ENCODE peak calls at places on chromosomes 4 and X, in seven cellular contexts. N is upper lobe of left lung, K is HCT116, A is tibial nerve, Z is GM12892, B is spleen, J is ovary. M is an unnamed sample.

GRCh38 chrX:20693071-20693470 is 426.4 kb upstream of the RPS6KA3 start:
- DNase-seq in Z (no peak), A (no peak), K (no peak), B (no peak), N (no peak), J (no peak), M (no peak)

GRCh38 chrX:39757971-39758370 is 339.8 kb downstream of the BCOR start:
- DNase-seq in J (no peak), A (no peak), Z (no peak), N (no peak), B (no peak), K (no peak), M (no peak)

GRCh38 chr4:113467581-113467980 is 294.0 kb downstream of the CAMK2D start:
- DNase-seq in K (no peak), J (no peak), N (no peak), Z (no peak), A (no peak), B (no peak), M (no peak)

GRCh38 chrX:23505531-23506303 is 161.6 kb upstream of the PRDX4 start:
- DNase-seq in A (no peak), B (no peak), J (no peak), Z (no peak), N (no peak), K (no peak), M (no peak)

GRCh38 chr4:25484243-25484721 is 107.2 kb downstream of the ANAPC4 start:
- DNase-seq in J (no peak), N (no peak), B (no peak), Z (no peak), K (no peak), A (no peak), M (no peak)

GRCh38 chr4:101846550-101846949 is 56.0 kb downstream of the BANK1 start:
- DNase-seq in A (no peak), Z (no peak), N (no peak), J (no peak), B (no peak), K (no peak), M (no peak)

GRCh38 chrX:66030505-66031317 is 9.2 kb downstream of the VSIG4 start:
- DNase-seq in B (no peak), A (no peak), N (no peak), K (peak), Z (no peak), J (no peak), M (no peak)

GRCh38 chrX:11341274-11342256 is 48.4 kb downstream of the AMELX start:
- DNase-seq in Z (no peak), N (no peak), K (no peak), J (peak), B (no peak), A (peak), M (no peak)

GRCh38 chr4:40856836-40857362 is 107.1 kb downstream of the NSUN7 start:
- DNase-seq in Z (peak), A (peak), J (peak), B (peak), N (peak), K (no peak), M (no peak)

GRCh38 chr4:1105067-1105466 is 8.3 kb downstream of the RNF212 start:
- DNase-seq in J (no peak), A (no peak), Z (no peak), K (no peak), B (no peak), N (no peak), M (no peak)

GRCh38 chrX:77143907-77144306 is 303.3 kb upstream of the FGF16 start:
- DNase-seq in B (no peak), A (no peak), J (no peak), N (no peak), K (no peak), Z (no peak), M (no peak)

GRCh38 chr4:2754848-2755820 is 1.0 kb downstream of the TNIP2 start:
- DNase-seq in J (peak), B (peak), Z (no peak), N (no peak), A (no peak), K (no peak), M (no peak)

GRCh38 chrX:4932790-4933189 is 1219.3 kb upstream of the PRKX start:
- DNase-seq in B (no peak), K (no peak), J (no peak), Z (no peak), N (no peak), A (no peak), M (no peak)

GRCh38 chr4:180674629-180675367 is 1568.4 kb upstream of the TENM3 start:
- DNase-seq in B (no peak), N (no peak), Z (no peak), J (no peak), K (no peak), A (no peak), M (no peak)

GRCh38 chr4:20259707-20260106 is 8.0 kb downstream of the SLIT2 start:
- DNase-seq in B (no peak), N (no peak), J (no peak), Z (no peak), K (no peak), A (no peak), M (no peak)

GRCh38 chr4:184052616-184053015 is 147.5 kb downstream of the STOX2 start:
- DNase-seq in Z (no peak), N (no peak), B (no peak), K (no peak), A (no peak), J (no peak), M (no peak)

GRCh38 chr4:147683172-147683571 is 791 bp downstream of the PRMT9 start:
- DNase-seq in Z (no peak), B (no peak), K (no peak), A (no peak), J (no peak), N (no peak), M (no peak)

GRCh38 chr4:36322921-36323354 is 41.5 kb downstream of the DTHD1 start:
- DNase-seq in J (no peak), A (no peak), K (no peak), Z (no peak), B (no peak), N (no peak), M (no peak)

GRCh38 chr4:15717126-15717525 is 14.3 kb downstream of the BST1 start:
- DNase-seq in B (no peak), A (no peak), J (no peak), Z (no peak), N (no peak), K (no peak), M (no peak)

GRCh38 chr4:3486556-3487270 is 23.6 kb downstream of the DOK7 start:
- DNase-seq in K (no peak), A (no peak), J (no peak), B (no peak), N (peak), Z (no peak), M (no peak)

GRCh38 chr4:151045907-151046306 is 30.8 kb upstream of the LRBA start:
- DNase-seq in N (no peak), J (no peak), Z (no peak), A (no peak), B (no peak), K (peak), M (no peak)

GRCh38 chrX:38052096-38052495 is 45.7 kb downstream of the SYTL5 start:
- DNase-seq in B (no peak), Z (no peak), K (peak), A (no peak), N (no peak), J (no peak), M (no peak)

GRCh38 chr4:64598068-64598467 is 188.8 kb upstream of the TECRL start:
- DNase-seq in N (no peak), B (no peak), K (no peak), Z (no peak), J (no peak), A (no peak), M (no peak)

GRCh38 chr4:102598759-102599379 is 97.7 kb downstream of the NFKB1 start:
- DNase-seq in A (no peak), Z (no peak), K (no peak), J (no peak), N (no peak), B (no peak), M (no peak)

GRCh38 chrX:30875957-30876356 is 13.1 kb downstream of the TAB3 start:
- DNase-seq in J (no peak), K (no peak), N (no peak), A (no peak), B (no peak), Z (no peak), M (no peak)

GRCh38 chrX:107747596-107748161 is 27.9 kb downstream of the TSC22D3 start:
- DNase-seq in N (no peak), A (no peak), K (no peak), J (no peak), Z (no peak), B (no peak), M (peak)

GRCh38 chr4:31657859-31658258 is 937.7 kb downstream of the PCDH7 start:
- DNase-seq in K (no peak), N (no peak), A (no peak), B (no peak), J (no peak), Z (no peak), M (no peak)

GRCh38 chr4:41142946-41143720 is 71.2 kb downstream of the APBB2 start:
- DNase-seq in N (no peak), B (no peak), J (peak), Z (no peak), K (no peak), A (peak), M (peak)

GRCh38 chr4:81490761-81491160 is 19.1 kb upstream of the RASGEF1B start:
- DNase-seq in J (no peak), A (no peak), N (no peak), Z (no peak), K (no peak), B (no peak), M (no peak)

DNA sequence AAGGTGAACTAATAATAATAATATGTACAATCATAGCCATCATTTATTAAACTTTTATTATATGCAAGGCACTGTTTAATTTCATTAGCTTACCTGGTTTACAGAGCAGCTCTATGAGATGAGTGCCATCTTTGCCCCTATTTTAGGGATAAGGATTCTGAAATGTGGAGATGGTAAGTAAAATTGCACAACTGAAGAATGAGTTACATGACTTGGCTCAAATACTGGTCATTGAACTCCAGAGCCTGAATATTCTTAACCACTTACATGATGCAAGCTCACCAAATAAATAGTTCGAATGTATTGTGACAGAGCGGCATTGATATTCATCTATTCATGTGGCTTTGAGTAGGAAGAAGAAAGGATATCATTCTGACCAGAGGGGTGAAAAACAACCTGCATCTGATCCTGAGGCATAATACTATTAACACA is 11.7 kb downstream of the ALB start:
- DNase-seq in A (no peak), Z (no peak), N (no peak), K (no peak), J (no peak), B (no peak), M (no peak)
- TF ChIP-seq POLR2A in A (no peak), Z (no peak), N (no peak), K (no peak), J (no peak), B (no peak), M (no peak)

GRCh38 chr4:89006307-89006706 is 50.7 kb downstream of the FAM13A start:
- DNase-seq in N (no peak), J (no peak), Z (no peak), K (no peak), A (no peak), B (no peak), M (no peak)
- TF ChIP-seq POLR2A in N (no peak), J (no peak), Z (no peak), K (no peak), A (no peak), B (no peak), M (no peak)

GRCh38 chrX:129545408-129545807 is 5.3 kb downstream of the OCRL start:
- DNase-seq in A (no peak), J (no peak), B (no peak), K (no peak), N (no peak), Z (no peak), M (no peak)
- TF ChIP-seq POLR2A in A (no peak), J (no peak), B (no peak), K (no peak), N (no peak), Z (no peak), M (no peak)

DNA sequence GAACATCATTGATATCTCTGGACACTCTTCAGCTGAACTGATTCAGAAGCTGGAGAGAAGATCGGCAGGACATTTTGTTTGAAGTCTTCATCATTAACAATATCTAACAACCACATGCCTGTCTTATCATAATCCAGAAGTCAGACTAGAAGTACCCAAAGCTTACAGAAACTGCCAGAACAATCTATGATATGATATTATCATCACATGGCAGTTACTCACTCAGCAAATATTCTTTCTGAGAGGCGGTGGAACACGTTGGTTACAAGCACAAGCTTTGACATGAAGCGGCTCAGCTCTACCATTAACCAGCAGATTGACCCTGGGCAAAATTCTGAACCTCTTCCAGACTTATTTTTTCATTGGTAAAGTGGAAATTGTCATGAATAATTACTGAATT is 69.4 kb upstream of the KIT start:
- DNase-seq in K (no peak), J (no peak), B (no peak), A (no peak), N (no peak), Z (no peak), M (no peak)
- TF ChIP-seq POLR2A in K (no peak), J (no peak), B (no peak), A (no peak), N (no peak), Z (no peak), M (no peak)

GRCh38 chrX:47193475-47194241 is at the start of gene UBA1:
- DNase-seq in J (peak), K (peak), Z (peak), N (peak), A (peak), B (peak), M (peak)
- TF ChIP-seq POLR2A in J (peak), K (peak), Z (peak), N (peak), A (peak), B (no peak), M (peak)

DNA sequence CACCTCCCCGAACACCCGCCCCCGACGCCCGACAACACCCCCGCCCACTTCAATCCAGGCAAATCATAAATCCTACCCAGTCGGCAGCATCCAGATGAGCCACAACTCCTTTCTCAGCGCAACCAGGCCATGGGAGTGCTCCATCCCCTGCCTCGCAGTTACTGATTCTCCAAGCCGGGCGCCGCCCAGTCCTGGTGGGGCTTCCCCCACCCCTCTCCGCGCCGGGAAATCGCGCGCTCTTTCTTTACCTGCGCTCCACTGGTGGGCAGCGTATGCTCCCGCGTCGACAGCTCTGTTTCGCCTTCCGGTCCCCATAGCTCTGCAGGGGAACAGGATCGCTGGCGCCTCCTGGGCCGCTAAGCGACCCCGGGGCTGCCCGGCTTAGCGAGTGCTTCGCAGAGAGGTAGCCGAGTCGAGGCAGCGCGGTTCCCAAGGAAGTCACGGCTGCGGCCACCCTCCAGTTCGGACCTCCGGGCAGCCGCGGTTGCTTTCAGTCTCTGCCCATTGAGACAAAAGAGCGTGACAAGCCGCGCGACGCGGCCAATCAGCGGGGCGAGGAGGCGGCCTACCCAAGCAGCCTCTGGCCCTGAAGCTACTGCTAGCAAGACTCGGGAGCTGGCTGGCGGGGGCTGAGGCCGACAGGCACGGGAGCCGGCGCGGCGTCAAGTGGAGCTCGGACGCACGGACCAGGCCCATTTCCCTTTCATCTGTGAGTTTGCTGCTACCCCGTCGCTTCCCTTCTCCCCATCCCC is 43.7 kb upstream of the TMSB15B start:
- DNase-seq in N (peak), A (peak), B (peak), Z (peak), K (no peak), J (peak), M (peak)
- TF ChIP-seq POLR2A in N (no peak), A (no peak), B (no peak), Z (peak), K (no peak), J (no peak), M (peak)

GRCh38 chr4:146520894-146521542 is 722 bp downstream of the SLC10A7 start:
- DNase-seq in A (no peak), K (no peak), Z (peak), B (no peak), J (no peak), N (no peak), M (no peak)
- TF ChIP-seq POLR2A in A (no peak), K (peak), Z (no peak), B (no peak), J (no peak), N (peak), M (no peak)

GRCh38 chrX:150568320-150569154 is at the start of gene MTM1:
- DNase-seq in K (peak), J (peak), B (peak), N (peak), Z (peak), A (peak), M (peak)
- TF ChIP-seq POLR2A in K (no peak), J (peak), B (no peak), N (peak), Z (peak), A (peak), M (peak)

M was measured in H54.